ENCODE peak calls at places on chromosome 16, in ten cellular contexts. E is ACHN; Y is foreskin keratinocyte; O is amygdala; F is CD8-positive, alpha-beta memory T cell; K is mesendoderm; W is amniotic stem cell; N is activated gamma-delta T cell; D is HEK293T; G is NCI-H510A. H is an unnamed sample.

GRCh38 chr16:49921791-49922456 is 66.0 kb upstream of the ZNF423 start:
- DNase-seq in E (peak; percentile 62), Y (no peak), O (no peak), F (peak; percentile 8), K (peak; percentile 89), W (no peak), N (no peak), D (peak; percentile 79), G (peak; percentile 60), H (peak; percentile 50)

GRCh38 chr16:84228321-84228838 is 11.4 kb downstream of the KCNG4 start:
- DNase-seq in E (peak; percentile 97), Y (no peak), O (no peak), F (no peak), K (peak; percentile 91), W (peak; percentile 73), N (no peak), D (peak; percentile 31), G (no peak), H (no peak)

GRCh38 chr16:47574091-47575054 is 113.2 kb downstream of the PHKB start:
- DNase-seq in E (peak; percentile 20), Y (peak; percentile 82), O (no peak), F (no peak), K (peak; percentile 42), W (no peak), N (no peak), D (no peak), G (no peak), H (no peak)

GRCh38 chr16:68290455-68290854 is 20.3 kb downstream of the SLC7A6OS start:
- DNase-seq in E (no peak), Y (no peak), O (no peak), F (no peak), K (no peak), W (no peak), N (no peak), D (no peak), G (no peak), H (no peak)

GRCh38 chr16:48024042-48024441 is 131.8 kb downstream of the ABCC12 start:
- DNase-seq in E (no peak), Y (no peak), O (no peak), F (no peak), K (no peak), W (no peak), N (no peak), D (no peak), G (no peak), H (no peak)

GRCh38 chr16:87066695-87067556 is 250.3 kb downstream of the C16orf95 start:
- DNase-seq in E (no peak), Y (no peak), O (no peak), F (no peak), K (no peak), W (no peak), N (no peak), D (no peak), G (no peak), H (no peak)

GRCh38 chr16:14289692-14290340 is 218.7 kb downstream of the MRTFB start:
- DNase-seq in E (peak; percentile 63), Y (no peak), O (no peak), F (no peak), K (peak; percentile 81), W (no peak), N (no peak), D (peak; percentile 69), G (peak; percentile 12), H (no peak)

GRCh38 chr16:23905027-23905426 is 69.2 kb downstream of the PRKCB start:
- DNase-seq in E (peak; percentile 79), Y (peak; percentile 37), O (no peak), F (no peak), K (peak; percentile 89), W (peak; percentile 81), N (no peak), D (no peak), G (no peak), H (no peak)

GRCh38 chr16:11977206-11978041 is 890 bp downstream of the SNX29 start:
- DNase-seq in E (peak; percentile 71), Y (peak; percentile 44), O (no peak), F (no peak), K (no peak), W (peak; percentile 66), N (no peak), D (no peak), G (no peak), H (no peak)

GRCh38 chr16:67179421-67180080 is 4.2 kb downstream of the MATCAP1 start:
- DNase-seq in E (peak; percentile 53), Y (no peak), O (no peak), F (no peak), K (peak; percentile 29), W (no peak), N (no peak), D (no peak), G (no peak), H (no peak)

GRCh38 chr16:3413730-3414379 is 12.8 kb downstream of the ZNF174 start:
- DNase-seq in E (no peak), Y (no peak), O (no peak), F (no peak), K (peak; percentile 11), W (no peak), N (no peak), D (no peak), G (no peak), H (no peak)

GRCh38 chr16:11988258-11988978 is 11.9 kb downstream of the SNX29 start:
- DNase-seq in E (no peak), Y (no peak), O (no peak), F (no peak), K (no peak), W (no peak), N (no peak), D (no peak), G (no peak), H (no peak)

GRCh38 chr16:14549789-14550153 is 80.3 kb downstream of the PARN start:
- DNase-seq in E (no peak), Y (no peak), O (no peak), F (no peak), K (no peak), W (no peak), N (no peak), D (no peak), G (no peak), H (no peak)

GRCh38 chr16:79595261-79595660 is 5.3 kb downstream of the MAF start:
- DNase-seq in E (no peak), Y (no peak), O (no peak), F (no peak), K (no peak), W (no peak), N (no peak), D (no peak), G (no peak), H (no peak)

GRCh38 chr16:60230666-60231065 is 1496.5 kb upstream of the GOT2 start:
- DNase-seq in E (no peak), Y (no peak), O (no peak), F (no peak), K (no peak), W (no peak), N (no peak), D (no peak), G (no peak), H (no peak)

GRCh38 chr16:2840914-2841313 is 10.8 kb downstream of the ZG16B start:
- DNase-seq in E (no peak), Y (no peak), O (no peak), F (no peak), K (no peak), W (no peak), N (no peak), D (no peak), G (no peak), H (no peak)

GRCh38 chr16:53207810-53208752 is 153.3 kb downstream of the CHD9 start:
- DNase-seq in E (peak; percentile 95), Y (peak; percentile 64), O (peak; percentile 38), F (peak; percentile 11), K (peak; percentile 96), W (peak; percentile 50), N (no peak), D (peak; percentile 76), G (peak; percentile 72), H (peak; percentile 65)

GRCh38 chr16:30697264-30698138 is 1.5 kb upstream of the SRCAP start:
- DNase-seq in E (no peak), Y (no peak), O (no peak), F (no peak), K (no peak), W (peak; percentile 92), N (no peak), D (peak; percentile 99), G (peak; percentile 98), H (peak; percentile 92)

GRCh38 chr16:1078579-1079021 is 6.1 kb downstream of the SSTR5 start:
- DNase-seq in E (peak; percentile 39), Y (peak; percentile 13), O (no peak), F (no peak), K (no peak), W (peak; percentile 43), N (no peak), D (no peak), G (no peak), H (no peak)

GRCh38 chr16:3098459-3099394 is at the start of gene ZSCAN10:
- DNase-seq in E (no peak), Y (no peak), O (no peak), F (no peak), K (peak; percentile 89), W (no peak), N (no peak), D (no peak), G (no peak), H (no peak)

GRCh38 chr16:51562896-51563295 is 411.8 kb upstream of the SALL1 start:
- DNase-seq in E (no peak), Y (no peak), O (no peak), F (no peak), K (no peak), W (no peak), N (no peak), D (no peak), G (no peak), H (no peak)

GRCh38 chr16:64088838-64089237 is 1033.0 kb downstream of the CDH11 start:
- DNase-seq in E (no peak), Y (no peak), O (no peak), F (no peak), K (no peak), W (no peak), N (no peak), D (no peak), G (no peak), H (no peak)

GRCh38 chr16:3049921-3050481 is 3.6 kb downstream of the MMP25 start:
- DNase-seq in E (no peak), Y (no peak), O (no peak), F (no peak), K (no peak), W (no peak), N (no peak), D (no peak), G (no peak), H (no peak)

GRCh38 chr16:60605176-60605575 is 1431.1 kb downstream of the CDH8 start:
- DNase-seq in E (no peak), Y (peak; percentile 9), O (no peak), F (no peak), K (peak; percentile 39), W (no peak), N (no peak), D (no peak), G (no peak), H (no peak)

GRCh38 chr16:2063861-2064260 is 16.1 kb downstream of the TSC2 start:
- DNase-seq in E (no peak), Y (no peak), O (no peak), F (no peak), K (no peak), W (no peak), N (no peak), D (no peak), G (no peak), H (no peak)

GRCh38 chr16:3171855-3172593 is 16.0 kb upstream of the OR1F1 start:
- DNase-seq in E (peak; percentile 53), Y (peak; percentile 67), O (no peak), F (no peak), K (peak; percentile 99), W (no peak), N (no peak), D (peak; percentile 53), G (no peak), H (no peak)

GRCh38 chr16:12092347-12092882 is 115.9 kb downstream of the SNX29 start:
- DNase-seq in E (peak; percentile 86), Y (no peak), O (no peak), F (no peak), K (no peak), W (no peak), N (no peak), D (no peak), G (no peak), H (no peak)

GRCh38 chr16:79973320-79973719 is 372.8 kb upstream of the MAF start:
- DNase-seq in E (no peak), Y (no peak), O (no peak), F (no peak), K (no peak), W (no peak), N (no peak), D (no peak), G (no peak), H (no peak)